ENCODE peak calls at places on chromosomes 1 and 21, in four cellular contexts. S is CD8-positive, alpha-beta memory T cell; R is fibroblast of lung; U is epithelial cell of proximal tubule. C is an unnamed sample.

GRCh38 chr1:15578921-15579682 is 5.7 kb downstream of the AGMAT start:
- DNase-seq in R (no peak), U (no peak), S (peak; percentile 46), C (no peak)

GRCh38 chr1:67736750-67737149 is 51.7 kb downstream of the GADD45A start:
- DNase-seq in R (no peak), S (no peak), U (no peak), C (no peak)

GRCh38 chr1:17412093-17412870 is 27.2 kb downstream of the RCC2 start:
- DNase-seq in R (no peak), U (no peak), S (no peak), C (no peak)

GRCh38 chr1:22089787-22090186 is 37.3 kb downstream of the CDC42 start:
- DNase-seq in U (no peak), R (no peak), S (peak; percentile 4), C (no peak)

GRCh38 chr1:23594927-23595353 is 35.6 kb upstream of the ID3 start:
- DNase-seq in R (no peak), U (no peak), S (no peak), C (no peak)

GRCh38 chr1:70863256-70863655 is 184.4 kb downstream of the PTGER3 start:
- DNase-seq in R (no peak), S (no peak), U (no peak), C (no peak)

GRCh38 chr1:232793944-232794343 is 11.3 kb upstream of the MAP10 start:
- DNase-seq in R (peak; percentile 71), S (no peak), U (peak; percentile 40), C (peak; percentile 32)

GRCh38 chr1:10387611-10388386 is 11.1 kb upstream of the PGD start:
- DNase-seq in R (peak; percentile 72), U (no peak), S (no peak), C (peak; percentile 83)

GRCh38 chr1:240349695-240350094 is 258.0 kb downstream of the FMN2 start:
- DNase-seq in S (no peak), R (no peak), U (no peak), C (no peak)

GRCh38 chr1:37561096-37561793 is 4.5 kb downstream of the DNALI1 start:
- DNase-seq in S (no peak), R (no peak), U (no peak), C (no peak)

GRCh38 chr21:43624343-43624742 is 34.9 kb downstream of the HSF2BP start:
- DNase-seq in S (no peak), U (no peak), R (no peak), C (no peak)

GRCh38 chr1:150995896-150996295 is 10.8 kb downstream of the MINDY1 start:
- DNase-seq in R (no peak), S (peak; percentile 40), U (no peak), C (peak; percentile 56)

GRCh38 chr21:30434033-30434631 is 4.1 kb downstream of the KRTAP13-4 start:
- DNase-seq in R (peak; percentile 0), U (no peak), S (no peak), C (peak; percentile 42)

GRCh38 chr1:162873671-162874666 is 13.0 kb upstream of the CCDC190 start:
- DNase-seq in S (no peak), R (peak; percentile 96), U (no peak), C (peak; percentile 84)

GRCh38 chr1:78184460-78185072 is 138.8 kb downstream of the GIPC2 start:
- DNase-seq in U (no peak), R (no peak), S (no peak), C (no peak)

GRCh38 chr1:78177708-78178270 is 132.0 kb downstream of the GIPC2 start:
- DNase-seq in R (no peak), U (no peak), S (no peak), C (no peak)

GRCh38 chr1:78176448-78176847 is 130.7 kb downstream of the GIPC2 start:
- DNase-seq in S (no peak), R (peak; percentile 92), U (no peak), C (peak; percentile 85)

DNA sequence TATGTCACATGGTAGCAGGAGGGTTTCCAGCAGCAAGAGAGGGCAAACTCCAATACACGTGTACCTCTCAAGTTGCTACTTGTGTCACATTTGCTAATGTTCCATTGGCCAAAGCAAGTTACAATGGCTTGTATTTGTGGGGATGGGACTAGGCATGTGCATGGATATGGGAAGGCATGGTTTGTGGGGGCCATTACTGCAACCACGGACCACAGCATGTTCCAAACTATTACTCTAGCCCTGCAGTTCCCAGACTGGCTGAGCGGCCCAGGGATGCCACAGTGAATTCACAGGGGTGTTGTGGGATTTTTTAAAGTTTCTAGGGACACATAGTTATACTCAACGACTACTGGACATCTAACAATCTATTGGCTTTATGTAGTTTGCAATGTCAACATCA is 133.1 kb downstream of the GIPC2 start:
- DNase-seq in U (no peak), S (no peak), R (no peak), C (no peak)
- H3K4me3 ChIP-seq in U (no peak overlapping the region), S (no peak overlapping the region), R (no peak overlapping the region), C (no peak overlapping the region)

DNA sequence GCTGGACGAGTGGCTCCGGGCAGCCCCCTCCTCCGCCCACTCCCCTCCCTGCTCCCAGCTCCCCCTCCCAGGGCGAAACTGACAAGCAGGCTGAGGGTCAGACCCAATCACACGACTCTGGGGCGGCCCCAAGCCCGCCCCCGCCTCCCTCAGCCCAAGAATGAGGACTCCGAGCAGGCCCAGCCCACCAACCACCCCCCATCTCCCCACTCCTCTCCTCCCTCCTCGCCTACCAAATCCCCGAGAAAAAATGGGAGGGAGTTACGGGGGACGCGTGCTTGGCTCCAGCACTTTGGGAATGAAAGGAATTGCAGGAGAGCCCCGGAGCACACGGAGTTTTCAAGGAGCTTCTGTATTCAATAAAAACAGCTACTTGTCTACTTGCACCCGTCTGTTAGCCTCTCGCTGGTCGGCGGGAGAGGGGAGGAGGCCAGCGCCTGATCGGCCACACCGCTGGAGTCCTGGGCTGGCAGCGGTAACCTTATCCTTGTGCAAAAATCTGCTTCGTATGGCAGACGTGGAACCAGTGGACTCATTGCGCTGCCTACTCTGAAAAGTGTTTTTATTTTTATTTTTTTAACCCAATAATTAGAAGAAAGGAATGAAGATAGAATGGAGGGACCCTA is 316 bp upstream of the COL11A1 start:
- DNase-seq in U (no peak), S (no peak), R (peak; percentile 74), C (no peak)
- H3K4me3 ChIP-seq in U (peak overlapping the region; percentile 42), S (no peak overlapping the region), R (no peak overlapping the region), C (peak overlapping the region; percentile 48)

GRCh38 chr1:43207229-43207853 is 35.2 kb downstream of the CFAP57 start:
- DNase-seq in S (no peak), R (peak; percentile 42), U (peak; percentile 52), C (peak; percentile 82)
- H3K4me3 ChIP-seq in S (no peak overlapping the region), R (no peak overlapping the region), U (peak overlapping the region; percentile 1), C (peak overlapping the region; percentile 28)

GRCh38 chr1:59949648-59950047 is 23.1 kb upstream of the CYP2J2 start:
- DNase-seq in R (no peak), S (no peak), U (no peak), C (no peak)
- H3K4me3 ChIP-seq in R (no peak overlapping the region), S (no peak overlapping the region), U (no peak overlapping the region), C (no peak overlapping the region)

GRCh38 chr1:77514871-77515776 is 167.3 kb downstream of the ZZZ3 start:
- DNase-seq in U (no peak), R (peak; percentile 71), S (no peak), C (peak; percentile 68)
- H3K4me3 ChIP-seq in U (no peak overlapping the region), R (no peak overlapping the region), S (no peak overlapping the region), C (no peak overlapping the region)